ENCODE peak calls at places on chromosome 2, in ten cellular contexts. O, M, Y, A, N, T, E, C, D and Q are unnamed samples.
A peak's percentile ranks its signal among the peaks of the same experiment; 100 is the strongest.

GRCh38 chr2:31322376-31322775 is 88.4 kb downstream of the EHD3 start:
- DNase-seq in O (no peak), M (no peak), Y (no peak), A (no peak), N (peak; percentile 89), T (peak; percentile 59), E (no peak), C (no peak), D (no peak), Q (no peak)

GRCh38 chr2:158038906-158039305 is 62.8 kb upstream of the UPP2 start:
- DNase-seq in O (no peak), M (no peak), Y (no peak), A (no peak), N (no peak), T (no peak), E (no peak), C (no peak), D (no peak), Q (no peak)

GRCh38 chr2:67612576-67612981 is 215.4 kb downstream of the ETAA1 start:
- DNase-seq in O (no peak), M (no peak), Y (no peak), A (peak; percentile 82), N (peak; percentile 38), T (peak; percentile 70), E (no peak), C (no peak), D (no peak), Q (peak; percentile 30)

GRCh38 chr2:219632758-219633101 is 5.3 kb downstream of the SLC4A3 start:
- DNase-seq in O (no peak), M (no peak), Y (no peak), A (no peak), N (no peak), T (no peak), E (no peak), C (no peak), D (no peak), Q (no peak)

GRCh38 chr2:6723865-6724571 is 141.7 kb downstream of the CMPK2 start:
- DNase-seq in O (no peak), M (no peak), Y (no peak), A (no peak), N (no peak), T (no peak), E (no peak), C (no peak), D (no peak), Q (no peak)

GRCh38 chr2:108968619-108969018 is 20.4 kb downstream of the EDAR start:
- DNase-seq in O (no peak), M (no peak), Y (no peak), A (no peak), N (no peak), T (no peak), E (peak; percentile 80), C (no peak), D (no peak), Q (no peak)

GRCh38 chr2:161077367-161078210 is 82.6 kb upstream of the TANK start:
- DNase-seq in O (no peak), M (no peak), Y (no peak), A (peak; percentile 95), N (peak; percentile 37), T (peak; percentile 29), E (peak; percentile 23), C (no peak), D (no peak), Q (peak; percentile 38)

GRCh38 chr2:46170611-46171385 is 126.4 kb upstream of the EPAS1 start:
- DNase-seq in O (no peak), M (no peak), Y (no peak), A (no peak), N (peak; percentile 40), T (no peak), E (no peak), C (no peak), D (no peak), Q (no peak)

GRCh38 chr2:210762604-210763588 is 206.5 kb downstream of the CPS1 start:
- DNase-seq in O (no peak), M (no peak), Y (no peak), A (no peak), N (no peak), T (no peak), E (no peak), C (no peak), D (no peak), Q (no peak)

GRCh38 chr2:146701183-146701582 is 1143.6 kb upstream of the ACVR2A start:
- DNase-seq in O (no peak), M (no peak), Y (no peak), A (peak; percentile 7), N (peak; percentile 5), T (no peak), E (no peak), C (no peak), D (no peak), Q (no peak)

GRCh38 chr2:138059967-138060635 is 95.8 kb downstream of the HNMT start:
- DNase-seq in O (no peak), M (no peak), Y (no peak), A (peak; percentile 94), N (peak; percentile 90), T (peak; percentile 52), E (no peak), C (peak; percentile 33), D (no peak), Q (peak; percentile 34)

GRCh38 chr2:20136149-20136548 is 84.7 kb upstream of the LAPTM4A start:
- DNase-seq in O (peak; percentile 40), M (no peak), Y (no peak), A (no peak), N (no peak), T (no peak), E (no peak), C (no peak), D (no peak), Q (no peak)

GRCh38 chr2:234979204-234980167 is 27.7 kb downstream of the SH3BP4 start:
- DNase-seq in O (no peak), M (no peak), Y (no peak), A (peak; percentile 72), N (no peak), T (peak; percentile 83), E (no peak), C (no peak), D (no peak), Q (no peak)

GRCh38 chr2:88642278-88642677 is 15.0 kb upstream of the EIF2AK3 start:
- DNase-seq in O (no peak), M (no peak), Y (no peak), A (no peak), N (peak; percentile 52), T (no peak), E (no peak), C (no peak), D (no peak), Q (no peak)

GRCh38 chr2:182078988-182079602 is 93.4 kb downstream of the PPP1R1C start:
- DNase-seq in O (no peak), M (no peak), Y (no peak), A (no peak), N (no peak), T (no peak), E (no peak), C (no peak), D (no peak), Q (no peak)

GRCh38 chr2:68931799-68932198 is 20.9 kb downstream of the GKN2 start:
- DNase-seq in O (no peak), M (no peak), Y (no peak), A (peak; percentile 76), N (no peak), T (peak; percentile 84), E (no peak), C (no peak), D (no peak), Q (no peak)

GRCh38 chr2:119749405-119750066 is 10.2 kb upstream of the PTPN4 start:
- DNase-seq in O (no peak), M (no peak), Y (no peak), A (peak; percentile 28), N (peak; percentile 68), T (no peak), E (no peak), C (no peak), D (no peak), Q (no peak)

GRCh38 chr2:177344316-177344715 is 48.3 kb upstream of the AGPS start:
- DNase-seq in O (no peak), M (no peak), Y (no peak), A (no peak), N (no peak), T (no peak), E (no peak), C (no peak), D (no peak), Q (no peak)
- TF ChIP-seq CTCF in O (no peak), M (no peak), Y (no peak), A (no peak), N (no peak), T (no peak), E (no peak), C (no peak), D (no peak), Q (no peak)

GRCh38 chr2:232875256-232876070 is 5.4 kb downstream of the SNORC start:
- DNase-seq in O (no peak), M (no peak), Y (no peak), A (no peak), N (peak; percentile 43), T (no peak), E (peak; percentile 69), C (no peak), D (no peak), Q (no peak)

GRCh38 chr2:232876978-232877441 is 6.9 kb downstream of the SNORC start:
- DNase-seq in O (no peak), M (no peak), Y (no peak), A (no peak), N (no peak), T (no peak), E (no peak), C (no peak), D (no peak), Q (no peak)

GRCh38 chr2:232877940-232878511 is 8.0 kb downstream of the SNORC start:
- DNase-seq in O (no peak), M (no peak), Y (no peak), A (no peak), N (no peak), T (no peak), E (no peak), C (no peak), D (no peak), Q (no peak)

GRCh38 chr2:232874677-232875223 is 4.7 kb downstream of the SNORC start:
- DNase-seq in O (no peak), M (no peak), Y (no peak), A (no peak), N (no peak), T (no peak), E (no peak), C (no peak), D (no peak), Q (no peak)

GRCh38 chr2:232876071-232876977 is 6.3 kb downstream of the SNORC start:
- DNase-seq in O (no peak), M (peak; percentile 85), Y (no peak), A (no peak), N (peak; percentile 53), T (no peak), E (peak; percentile 56), C (no peak), D (no peak), Q (no peak)
- TF ChIP-seq CTCF in O (no peak), M (no peak), Y (peak; percentile 20), A (no peak), N (no peak), T (peak; percentile 11), E (no peak), C (no peak), D (no peak), Q (no peak)

GRCh38 chr2:190996338-190996946 is 17.5 kb downstream of the STAT1 start:
- DNase-seq in O (no peak), M (no peak), Y (peak; percentile 34), A (peak; percentile 56), N (peak; percentile 59), T (peak; percentile 40), E (no peak), C (no peak), D (no peak), Q (no peak)
- TF ChIP-seq CTCF in O (peak; percentile 34), M (peak; percentile 14), Y (peak; percentile 51), A (peak; percentile 88), N (peak; percentile 67), T (peak; percentile 67), E (peak; percentile 52), C (no peak), D (no peak), Q (peak; percentile 31)

GRCh38 chr2:96536445-96537065 is at the start of gene ARID5A:
- DNase-seq in O (peak; percentile 93), M (peak; percentile 92), Y (peak; percentile 88), A (peak; percentile 85), N (peak; percentile 97), T (peak; percentile 86), E (peak; percentile 96), C (peak; percentile 92), D (peak; percentile 95), Q (peak; percentile 94)
- TF ChIP-seq CTCF in O (peak; percentile 20), M (peak; percentile 55), Y (peak; percentile 56), A (peak; percentile 17), N (peak; percentile 27), T (peak; percentile 41), E (peak; percentile 48), C (peak; percentile 16), D (peak; percentile 78), Q (peak; percentile 40)